ENCODE peak calls at places on chromosomes 3 and 15, in five cellular contexts. I is fibroblast of lung, T is B cell, J is psoas muscle, P is choroid plexus epithelial cell. A is an unnamed sample.

GRCh38 chr3:197183582-197183981 is 114.8 kb downstream of the DLG1 start:
- DNase-seq in J (peak; percentile 48), I (no peak), T (no peak), P (no peak), A (no peak)

GRCh38 chr15:91988071-91988470 is 134.6 kb downstream of the SLCO3A1 start:
- DNase-seq in P (no peak), J (no peak), I (no peak), T (no peak), A (no peak)

GRCh38 chr3:136817448-136817847 is 1.5 kb upstream of the SLC35G2 start:
- DNase-seq in I (peak; percentile 17), T (no peak), J (no peak), P (no peak), A (no peak)

GRCh38 chr3:96831175-96831574 is 16.8 kb downstream of the EPHA6 start:
- DNase-seq in I (no peak), T (no peak), P (no peak), J (no peak), A (no peak)

GRCh38 chr3:11187678-11188077 is 33.4 kb downstream of the HRH1 start:
- DNase-seq in J (no peak), P (peak; percentile 47), I (no peak), T (no peak), A (no peak)

GRCh38 chr3:151813777-151814176 is at the start of gene AADAC:
- DNase-seq in J (no peak), I (no peak), T (no peak), P (peak; percentile 41), A (no peak)

GRCh38 chr15:81054236-81054635 is 53.5 kb downstream of the TLNRD1 start:
- DNase-seq in J (no peak), P (no peak), I (peak; percentile 85), T (no peak), A (no peak)

GRCh38 chr3:37935756-37936666 is 54.6 kb upstream of the VILL start:
- DNase-seq in I (peak; percentile 98), P (peak; percentile 98), J (no peak), T (no peak), A (no peak)

GRCh38 chr15:23422946-23423708 is 23.9 kb downstream of the GOLGA6L2 start:
- DNase-seq in J (peak; percentile 6), P (no peak), T (no peak), I (peak; percentile 6), A (no peak)

GRCh38 chr3:155079795-155080546 is at the start of gene MME:
- DNase-seq in P (peak; percentile 69), I (peak; percentile 52), T (no peak), J (peak; percentile 81), A (no peak)

GRCh38 chr3:160196511-160197104 is 28.6 kb upstream of the C3orf80 start:
- DNase-seq in P (no peak), J (no peak), I (peak; percentile 32), T (no peak), A (no peak)

GRCh38 chr3:197354195-197355059 is 56.0 kb upstream of the DLG1 start:
- DNase-seq in I (peak; percentile 78), J (peak; percentile 89), T (no peak), P (peak; percentile 65), A (no peak)

GRCh38 chr3:53102601-53103147 is 27.6 kb downstream of the RFT1 start:
- DNase-seq in T (no peak), J (no peak), I (no peak), P (peak; percentile 53), A (no peak)

GRCh38 chr15:101441706-101442105 is 47.8 kb downstream of the PCSK6 start:
- DNase-seq in I (no peak), J (no peak), P (no peak), T (no peak), A (no peak)

GRCh38 chr3:135918600-135918999 is 46.9 kb upstream of the PPP2R3A start:
- DNase-seq in T (no peak), P (peak; percentile 76), I (peak; percentile 45), J (no peak), A (no peak)

GRCh38 chr3:14929310-14930070 is 17.9 kb upstream of the NR2C2 start:
- DNase-seq in I (no peak), J (no peak), P (no peak), T (no peak), A (no peak)

GRCh38 chr3:197889204-197889930 is 60.6 kb upstream of the RPL35A start:
- DNase-seq in P (no peak), J (no peak), T (no peak), I (no peak), A (no peak)

GRCh38 chr3:9066141-9066540 is 102.9 kb upstream of the RAD18 start:
- DNase-seq in I (peak; percentile 60), P (no peak), T (no peak), J (no peak), A (no peak)

GRCh38 chr3:30174357-30174756 is 432.0 kb upstream of the TGFBR2 start:
- DNase-seq in T (no peak), I (no peak), P (no peak), J (no peak), A (no peak)

GRCh38 chr3:122660575-122660974 is 20.1 kb upstream of the PARP14 start:
- DNase-seq in J (no peak), I (no peak), T (no peak), P (no peak), A (no peak)

GRCh38 chr15:37823601-37824275 is 110.7 kb upstream of the TMCO5A start:
- DNase-seq in P (no peak), T (no peak), I (no peak), J (no peak), A (no peak)

GRCh38 chr15:68405426-68406250 is 26.3 kb downstream of the ITGA11 start:
- DNase-seq in P (no peak), I (no peak), T (no peak), J (no peak), A (peak; percentile 7)

GRCh38 chr3:73580343-73580742 is 44.4 kb downstream of the PDZRN3 start:
- DNase-seq in T (no peak), I (peak; percentile 93), P (peak; percentile 71), J (no peak), A (no peak)

GRCh38 chr15:61822511-61822910 is 237.7 kb downstream of the VPS13C start:
- DNase-seq in T (no peak), J (no peak), I (no peak), P (no peak), A (no peak)

GRCh38 chr3:24812116-24812515 is 317.5 kb upstream of the THRB start:
- DNase-seq in J (no peak), T (no peak), I (no peak), P (peak; percentile 2), A (no peak)

GRCh38 chr3:36923981-36924747 is 20.7 kb downstream of the TRANK1 start:
- DNase-seq in T (no peak), I (no peak), P (no peak), J (no peak), A (no peak)

GRCh38 chr15:40279437-40280141 is 3.3 kb downstream of the ANKRD63 start:
- DNase-seq in P (peak; percentile 54), J (peak; percentile 88), I (peak; percentile 17), T (peak; percentile 80), A (peak; percentile 73)

GRCh38 chr3:122421836-122422235 is 6.0 kb upstream of the WDR5B start:
- DNase-seq in J (no peak), T (no peak), P (no peak), I (no peak), A (no peak)

GRCh38 chr3:126180477-126181397 is at the start of gene ALDH1L1:
- DNase-seq in T (no peak), J (peak; percentile 96), P (peak; percentile 52), I (peak; percentile 50), A (no peak)

GRCh38 chr15:75928680-75929608 is 25.3 kb downstream of the FBXO22 start:
- DNase-seq in I (peak; percentile 25), T (no peak), P (peak; percentile 70), J (no peak), A (no peak)

GRCh38 chr3:16875876-16876575 is 8.7 kb upstream of the PLCL2 start:
- DNase-seq in P (no peak), J (no peak), T (no peak), I (no peak), A (no peak)

GRCh38 chr3:48130321-48130881 is 57.8 kb downstream of the CDC25A start:
- DNase-seq in J (peak; percentile 84), I (peak; percentile 97), T (no peak), P (peak; percentile 96), A (no peak)

GRCh38 chr3:47380026-47380600 is 708 bp upstream of the PTPN23 start:
- DNase-seq in I (no peak), P (no peak), J (no peak), T (no peak), A (no peak)

GRCh38 chr15:91342091-91342490 is 242.0 kb downstream of the SV2B start:
- DNase-seq in T (no peak), I (no peak), P (no peak), J (no peak), A (no peak)

GRCh38 chr3:180594631-180595348 is 7.2 kb upstream of the TTC14 start:
- DNase-seq in I (peak; percentile 47), J (no peak), T (peak; percentile 8), P (peak; percentile 74), A (no peak)
- TF ChIP-seq CTCF in I (peak; percentile 45), J (no peak), T (no peak), P (peak; percentile 58), A (no peak)

DNA sequence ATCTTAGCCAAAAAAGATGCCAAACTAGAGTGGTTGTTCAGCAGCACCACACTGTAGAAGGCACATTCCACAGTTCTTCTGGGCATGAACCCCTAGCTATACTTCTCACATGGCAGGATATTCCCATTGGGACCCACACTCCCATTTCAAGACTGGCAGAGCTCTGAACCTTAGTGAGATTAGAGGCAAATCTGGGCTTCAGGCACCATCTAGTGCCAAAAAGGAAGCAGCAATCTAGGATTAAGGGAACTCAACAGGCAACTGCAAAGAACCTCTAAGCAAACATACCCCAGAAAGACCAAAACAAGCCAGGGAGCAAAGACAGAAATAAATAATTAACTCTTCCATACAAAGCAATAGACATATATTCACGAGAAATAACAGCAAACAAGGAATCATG is 66.2 kb downstream of the TAFA4 start:
- DNase-seq in T (no peak), J (no peak), P (peak; percentile 1), I (no peak), A (no peak)
- TF ChIP-seq CTCF in T (no peak), J (no peak), P (no peak), I (no peak), A (no peak)

GRCh38 chr15:25436707-25437106 is 2.1 kb downstream of the UBE3A start:
- DNase-seq in T (no peak), I (no peak), J (no peak), P (no peak), A (no peak)

GRCh38 chr15:25438601-25439455 is at the start of gene UBE3A:
- DNase-seq in J (peak; percentile 96), I (peak; percentile 89), T (peak; percentile 95), P (peak; percentile 95), A (peak; percentile 89)

GRCh38 chr15:25439456-25439836 is 622 bp upstream of the UBE3A start:
- DNase-seq in I (peak; percentile 27), T (no peak), J (no peak), P (peak; percentile 39), A (no peak)

GRCh38 chr15:25435474-25436243 is 3.2 kb downstream of the UBE3A start:
- DNase-seq in T (no peak), P (peak; percentile 22), I (no peak), J (no peak), A (no peak)

GRCh38 chr15:25437751-25438600 is 848 bp downstream of the UBE3A start:
- DNase-seq in J (peak; percentile 83), P (peak; percentile 53), I (peak; percentile 41), T (peak; percentile 78), A (peak; percentile 65)
- TF ChIP-seq CTCF in J (peak; percentile 43), P (peak; percentile 9), I (no peak), T (peak; percentile 53), A (peak; percentile 40)

GRCh38 chr15:29124581-29125381 is 144.8 kb downstream of the NSMCE3 start:
- DNase-seq in J (peak; percentile 28), T (no peak), I (peak; percentile 79), P (peak; percentile 54), A (no peak)
- TF ChIP-seq CTCF in J (no peak), T (no peak), I (no peak), P (peak; percentile 53), A (no peak)

GRCh38 chr3:142866841-142867631 is 21.8 kb downstream of the PCOLCE2 start:
- DNase-seq in P (peak; percentile 16), T (no peak), J (no peak), I (no peak), A (no peak)
- TF ChIP-seq CTCF in P (peak; percentile 17), T (no peak), J (no peak), I (no peak), A (no peak)

A was measured in natural killer cell.